ENCODE peak calls at places on chromosomes 3 and 15, in five cellular contexts. G is fibroblast of the aortic adventitia, U is GM10248, D is KBM-7, C is NAMALWA. T is an unnamed sample.

GRCh38 chr3:53069422-53070068 is 23.7 kb upstream of the SFMBT1 start:
- DNase-seq in G (peak; percentile 11), U (no peak), D (no peak), C (no peak), T (no peak)

GRCh38 chr3:126337980-126338651 is 19.1 kb downstream of the KLF15 start:
- DNase-seq in G (no peak), U (no peak), D (no peak), C (no peak), T (no peak)

GRCh38 chr3:46549989-46550388 is 16.1 kb downstream of the LRRC2 start:
- DNase-seq in G (no peak), U (no peak), D (no peak), C (no peak), T (no peak)

GRCh38 chr3:184795493-184796198 is 16.3 kb upstream of the VPS8 start:
- DNase-seq in G (no peak), U (no peak), D (no peak), C (no peak), T (no peak)

GRCh38 chr15:82680200-82681102 is 29.2 kb downstream of the AP3B2 start:
- DNase-seq in G (no peak), U (peak; percentile 84), D (peak; percentile 67), C (peak; percentile 39), T (no peak)

GRCh38 chr3:33047842-33048834 is 48.8 kb downstream of the GLB1 start:
- DNase-seq in G (no peak), U (no peak), D (no peak), C (peak; percentile 51), T (no peak)

GRCh38 chr15:33671456-33671855 is 296.8 kb upstream of the CHRM5 start:
- DNase-seq in G (no peak), U (peak; percentile 32), D (no peak), C (peak; percentile 33), T (no peak)

GRCh38 chr3:155106059-155106458 is 25.9 kb downstream of the MME start:
- DNase-seq in G (no peak), U (no peak), D (no peak), C (no peak), T (no peak)

GRCh38 chr3:109224333-109224732 is 87.8 kb downstream of the C3orf85 start:
- DNase-seq in G (no peak), U (no peak), D (no peak), C (peak; percentile 15), T (no peak)

GRCh38 chr3:50254577-50255250 is 14.2 kb upstream of the SEMA3B start:
- DNase-seq in G (peak; percentile 42), U (no peak), D (peak; percentile 45), C (no peak), T (no peak)

GRCh38 chr3:171225698-171226097 is 199.2 kb upstream of the SLC2A2 start:
- DNase-seq in G (peak; percentile 71), U (no peak), D (no peak), C (no peak), T (no peak)

GRCh38 chr3:149448331-149448831 is 26.1 kb upstream of the TM4SF4 start:
- DNase-seq in G (peak; percentile 77), U (no peak), D (peak; percentile 45), C (no peak), T (peak; percentile 42)

GRCh38 chr3:160739079-160739478 is 17.0 kb upstream of the PPM1L start:
- DNase-seq in G (peak; percentile 3), U (no peak), D (no peak), C (no peak), T (no peak)

GRCh38 chr15:42696626-42697025 is 40.3 kb downstream of the CDAN1 start:
- DNase-seq in G (no peak), U (no peak), D (no peak), C (no peak), T (no peak)

GRCh38 chr15:69974321-69974720 is 123.4 kb downstream of the TLE3 start:
- DNase-seq in G (no peak), U (no peak), D (no peak), C (no peak), T (no peak)

GRCh38 chr3:119524931-119525662 is 26.8 kb downstream of the TIMMDC1 start:
- DNase-seq in G (peak; percentile 61), U (no peak), D (peak; percentile 44), C (peak; percentile 32), T (no peak)

GRCh38 chr3:4322635-4323034 is 19.5 kb downstream of the SETMAR start:
- DNase-seq in G (peak; percentile 93), U (no peak), D (peak; percentile 57), C (no peak), T (no peak)

GRCh38 chr3:52195823-52196331 is 2.1 kb upstream of the ALAS1 start:
- DNase-seq in G (peak; percentile 74), U (no peak), D (no peak), C (no peak), T (no peak)

GRCh38 chr3:158102219-158102612 is 4.0 kb downstream of the SHOX2 start:
- DNase-seq in G (no peak), U (no peak), D (no peak), C (no peak), T (no peak)

GRCh38 chr3:10601857-10602230 is 96.5 kb upstream of the ATP2B2 start:
- DNase-seq in G (no peak), U (no peak), D (no peak), C (no peak), T (no peak)

GRCh38 chr3:169953462-169954141 is 13.0 kb upstream of the SEC62 start:
- DNase-seq in G (peak; percentile 17), U (no peak), D (no peak), C (no peak), T (no peak)

GRCh38 chr3:111750278-111750884 is 108.7 kb upstream of the PHLDB2 start:
- DNase-seq in G (no peak), U (no peak), D (no peak), C (no peak), T (no peak)

GRCh38 chr3:175274056-175274455 is 414.9 kb downstream of the NAALADL2 start:
- DNase-seq in G (no peak), U (peak; percentile 23), D (no peak), C (peak; percentile 97), T (no peak)

GRCh38 chr15:88704791-88705768 is 66.3 kb downstream of the ISG20 start:
- DNase-seq in G (peak; percentile 43), U (no peak), D (no peak), C (no peak), T (no peak)

GRCh38 chr15:52788099-52788986 is 1.8 kb downstream of the ONECUT1 start:
- DNase-seq in G (no peak), U (peak; percentile 27), D (no peak), C (no peak), T (no peak)

GRCh38 chr15:37900286-37901221 is 33.9 kb upstream of the TMCO5A start:
- DNase-seq in G (peak; percentile 23), U (no peak), D (no peak), C (no peak), T (no peak)

GRCh38 chr15:39435244-39435643 is 145.6 kb upstream of the THBS1 start:
- DNase-seq in G (no peak), U (no peak), D (no peak), C (no peak), T (no peak)

GRCh38 chr3:50164056-50164455 is 8.9 kb downstream of the SEMA3F start:
- DNase-seq in G (peak; percentile 98), U (no peak), D (no peak), C (no peak), T (no peak)

GRCh38 chr15:64749999-64750657 is 25.3 kb downstream of the RBPMS2 start:
- DNase-seq in G (no peak), U (no peak), D (no peak), C (no peak), T (no peak)

GRCh38 chr3:124846189-124846588 is 41.0 kb downstream of the ITGB5 start:
- DNase-seq in G (peak; percentile 93), U (no peak), D (no peak), C (no peak), T (no peak)

GRCh38 chr3:105860649-105861048 is 8.2 kb downstream of the CBLB start:
- DNase-seq in G (no peak), U (no peak), D (no peak), C (no peak), T (no peak)

T was measured in GDM1.